ENCODE peak calls at places on chromosomes 2 and 18, in eight cellular contexts. S is cardiac fibroblast, P is GM20000, B is cardiac muscle cell, G is GM13976, L is IMR-90, Z is SK-N-SH, K is RWPE1. C is an unnamed sample.

GRCh38 chr2:65279756-65280155 is 52.1 kb downstream of the ACTR2 start:
- DNase-seq in S (no peak), L (no peak), Z (no peak), P (no peak), K (no peak), B (no peak), G (no peak), C (no peak)

GRCh38 chr2:185215497-185215896 is 523.1 kb upstream of the FSIP2 start:
- DNase-seq in G (no peak), B (no peak), P (no peak), S (no peak), Z (no peak), L (no peak), K (no peak), C (no peak)

GRCh38 chr2:140359056-140359771 is 1579.0 kb upstream of the NXPH2 start:
- DNase-seq in P (no peak), Z (no peak), K (no peak), B (no peak), S (peak), G (no peak), L (no peak), C (no peak)

GRCh38 chr2:100703744-100704143 is 116.2 kb upstream of the NPAS2 start:
- DNase-seq in G (no peak), Z (no peak), K (no peak), B (no peak), L (no peak), S (no peak), P (no peak), C (no peak)

GRCh38 chr2:70942900-70943871 is 7.5 kb downstream of the ATP6V1B1 start:
- DNase-seq in B (peak), S (peak), K (no peak), L (peak), P (no peak), Z (peak), G (no peak), C (no peak)

GRCh38 chr18:66346833-66347595 is 256.9 kb downstream of the CDH19 start:
- DNase-seq in Z (peak), S (no peak), G (no peak), L (no peak), K (no peak), B (no peak), P (no peak), C (no peak)

GRCh38 chr2:222643134-222643533 is 12.8 kb downstream of the FARSB start:
- DNase-seq in P (no peak), Z (no peak), K (no peak), B (no peak), G (no peak), S (no peak), L (no peak), C (no peak)

GRCh38 chr2:226791056-226791486 is 8.5 kb downstream of the IRS1 start:
- DNase-seq in S (peak), L (peak), G (peak), K (peak), P (peak), Z (no peak), B (peak), C (peak)

GRCh38 chr18:44826418-44827259 is 146.0 kb downstream of the SETBP1 start:
- DNase-seq in G (no peak), Z (no peak), K (peak), L (peak), S (peak), B (peak), P (no peak), C (peak)

GRCh38 chr2:216799873-216800421 is 59.9 kb downstream of the TNP1 start:
- DNase-seq in S (no peak), L (peak), G (no peak), Z (no peak), B (no peak), P (no peak), K (no peak), C (no peak)

GRCh38 chr2:24077879-24078278 is 1.8 kb upstream of the SF3B6 start:
- DNase-seq in P (no peak), L (no peak), B (no peak), K (no peak), S (no peak), G (no peak), Z (no peak), C (no peak)

GRCh38 chr2:37819228-37819627 is 105.9 kb upstream of the RMDN2 start:
- DNase-seq in S (peak), L (peak), B (no peak), G (no peak), Z (peak), P (no peak), K (no peak), C (no peak)

GRCh38 chr2:217387776-217388381 is 528.0 kb upstream of the TNP1 start:
- DNase-seq in K (no peak), S (peak), L (no peak), Z (no peak), P (no peak), G (no peak), B (no peak), C (no peak)

GRCh38 chr2:70753031-70753430 is 15.0 kb downstream of the ADD2 start:
- DNase-seq in S (no peak), Z (no peak), P (no peak), L (no peak), K (no peak), B (no peak), G (no peak), C (no peak)

GRCh38 chr2:171712051-171712450 is 24.8 kb downstream of the DYNC1I2 start:
- DNase-seq in S (peak), G (no peak), P (no peak), L (peak), Z (no peak), B (no peak), K (peak), C (no peak)

GRCh38 chr18:58177886-58178470 is 134.0 kb downstream of the NEDD4L start:
- DNase-seq in B (no peak), G (no peak), P (no peak), L (no peak), S (no peak), K (no peak), Z (peak), C (no peak)

GRCh38 chr18:58174285-58174684 is 130.3 kb downstream of the NEDD4L start:
- DNase-seq in K (no peak), L (no peak), P (no peak), Z (no peak), G (no peak), B (no peak), S (no peak), C (no peak)

GRCh38 chr18:58176915-58177717 is 133.1 kb downstream of the NEDD4L start:
- DNase-seq in Z (no peak), L (peak), B (no peak), P (no peak), G (no peak), S (peak), K (peak), C (no peak)

GRCh38 chr18:58172031-58172430 is 128.0 kb downstream of the NEDD4L start:
- DNase-seq in L (no peak), Z (no peak), K (no peak), B (no peak), G (no peak), P (no peak), S (no peak), C (no peak)

GRCh38 chr18:58175122-58175687 is 131.2 kb downstream of the NEDD4L start:
- DNase-seq in G (no peak), L (no peak), S (no peak), B (no peak), Z (no peak), P (no peak), K (no peak), C (no peak)
- TF ChIP-seq CTCF in G (no peak), L (no peak), S (no peak), B (no peak), Z (no peak), P (no peak), K (no peak), C (no peak)

GRCh38 chr2:181407171-181407570 is 50.0 kb upstream of the ITGA4 start:
- DNase-seq in P (no peak), G (no peak), K (no peak), S (no peak), L (no peak), B (no peak), Z (no peak), C (no peak)

GRCh38 chr2:181411105-181411849 is 45.9 kb upstream of the ITGA4 start:
- DNase-seq in K (no peak), Z (no peak), B (peak), G (no peak), S (peak), L (no peak), P (no peak), C (no peak)
- TF ChIP-seq CTCF in K (no peak), Z (no peak), B (no peak), G (no peak), S (no peak), L (no peak), P (no peak), C (no peak)

DNA sequence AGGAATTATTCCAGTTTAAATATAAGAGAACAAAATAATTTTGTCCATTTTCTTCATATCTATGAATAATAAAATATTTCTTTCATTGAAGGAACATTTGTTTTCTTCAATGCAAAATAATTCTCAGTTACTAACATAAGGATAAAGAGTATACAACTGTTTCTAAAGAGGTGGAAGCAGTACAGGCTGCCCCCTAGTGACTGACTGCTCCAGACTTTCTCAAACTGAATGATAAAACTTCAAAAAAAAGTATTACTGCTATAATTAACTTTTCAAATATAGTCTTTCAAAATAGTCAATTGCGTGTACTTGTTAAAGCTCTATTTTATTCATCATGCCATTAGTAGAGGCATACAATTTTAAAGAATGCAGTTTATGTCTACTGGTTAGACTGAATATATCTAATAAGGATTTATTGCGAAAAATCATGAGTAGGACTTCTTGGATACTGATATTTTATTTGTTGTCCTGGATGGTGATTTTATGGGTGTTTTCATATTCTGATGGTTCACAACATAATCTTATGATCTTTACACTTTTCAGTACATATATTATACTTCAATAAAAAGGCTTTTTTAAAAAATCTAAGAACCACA is 100.1 kb downstream of the WDPCP start:
- DNase-seq in L (peak), K (peak), S (peak), G (peak), Z (peak), P (peak), B (peak), C (no peak)
- TF ChIP-seq CTCF in L (peak), K (peak), S (peak), G (peak), Z (peak), P (no peak), B (peak), C (peak)

GRCh38 chr2:25323612-25324189 is 18.0 kb downstream of the DNMT3A start:
- DNase-seq in K (no peak), S (no peak), Z (no peak), B (peak), G (no peak), P (no peak), L (no peak), C (no peak)
- TF ChIP-seq CTCF in K (no peak), S (no peak), Z (no peak), B (no peak), G (no peak), P (no peak), L (no peak), C (no peak)

DNA sequence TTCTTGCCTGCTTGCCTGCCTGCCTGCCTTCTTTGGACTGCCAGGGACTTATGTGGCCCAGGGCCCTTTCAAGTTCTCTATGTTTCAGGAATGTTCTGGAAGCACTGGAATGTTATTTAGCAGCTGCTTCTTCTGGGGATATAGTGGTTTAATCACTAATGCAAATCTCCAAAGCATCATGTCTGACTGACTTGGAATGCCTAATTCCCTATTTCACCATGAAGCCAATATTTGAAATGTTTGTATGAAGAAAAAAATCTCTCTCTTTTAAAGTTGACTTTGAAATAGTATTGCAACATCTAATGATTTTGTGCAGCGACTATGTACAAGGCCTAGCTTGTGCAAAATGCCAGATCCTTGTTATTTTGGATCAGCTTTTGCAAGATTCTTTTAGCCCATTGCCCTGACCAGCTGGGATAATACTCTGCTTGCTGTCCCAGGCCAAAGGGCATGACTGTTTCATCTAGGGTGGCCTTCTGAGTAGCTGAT is 204.6 kb downstream of the RND3 start:
- DNase-seq in B (no peak), S (peak), P (no peak), K (no peak), G (no peak), L (peak), Z (no peak), C (no peak)
- TF ChIP-seq CTCF in B (no peak), S (no peak), P (no peak), K (no peak), G (no peak), L (no peak), Z (no peak), C (no peak)